ENCODE peak calls at places on chromosome 7, in four cellular contexts. Q is HepG2, I is H1, L is GM12878. Z is an unnamed sample.

GRCh38 chr7:28988818-28989595 is 30.9 kb upstream of the TRIL start:
- DNase-seq in Q (no peak), I (no peak), L (no peak), Z (no peak)

GRCh38 chr7:82472966-82473365 is 29.4 kb upstream of the CACNA2D1 start:
- DNase-seq in Q (no peak), I (no peak), L (no peak), Z (no peak)

GRCh38 chr7:95874541-95875265 is 102.3 kb downstream of the DYNC1I1 start:
- DNase-seq in Q (no peak), I (no peak), L (no peak), Z (no peak)

GRCh38 chr7:130904031-130904757 is 170.2 kb upstream of the KLF14 start:
- DNase-seq in Q (peak), I (no peak), L (no peak), Z (no peak)

GRCh38 chr7:117110480-117111315 is 157.4 kb downstream of the ST7 start:
- DNase-seq in Q (no peak), I (no peak), L (peak), Z (peak)

GRCh38 chr7:40133561-40134427 is 628 bp downstream of the MPLKIP start:
- DNase-seq in Q (peak), I (peak), L (no peak), Z (no peak)

GRCh38 chr7:127392566-127393369 is at the start of gene ZNF800:
- DNase-seq in Q (peak), I (peak), L (no peak), Z (peak)

GRCh38 chr7:33447980-33448379 is 318.6 kb downstream of the BBS9 start:
- DNase-seq in Q (no peak), I (no peak), L (no peak), Z (no peak)

GRCh38 chr7:157358753-157359096 is 21.9 kb downstream of the DNAJB6 start:
- DNase-seq in Q (no peak), I (no peak), L (no peak), Z (no peak)

GRCh38 chr7:101714097-101714496 is 85.0 kb upstream of the MYL10 start:
- DNase-seq in Q (no peak), I (no peak), L (no peak), Z (no peak)

GRCh38 chr7:121798896-121799295 is 74.1 kb upstream of the PTPRZ1 start:
- DNase-seq in Q (no peak), I (no peak), L (no peak), Z (no peak)

GRCh38 chr7:22413211-22413610 is 56.3 kb upstream of the RAPGEF5 start:
- DNase-seq in Q (no peak), I (no peak), L (no peak), Z (no peak)

GRCh38 chr7:7416031-7416968 is 119.4 kb downstream of the COL28A1 start:
- DNase-seq in Q (no peak), I (no peak), L (no peak), Z (no peak)

GRCh38 chr7:154916381-154917213 is 86.3 kb downstream of the PAXIP1 start:
- DNase-seq in Q (no peak), I (no peak), L (no peak), Z (peak)

GRCh38 chr7:45259966-45260646 is 102.5 kb downstream of the RAMP3 start:
- DNase-seq in Q (peak), I (peak), L (no peak), Z (peak)

DNA sequence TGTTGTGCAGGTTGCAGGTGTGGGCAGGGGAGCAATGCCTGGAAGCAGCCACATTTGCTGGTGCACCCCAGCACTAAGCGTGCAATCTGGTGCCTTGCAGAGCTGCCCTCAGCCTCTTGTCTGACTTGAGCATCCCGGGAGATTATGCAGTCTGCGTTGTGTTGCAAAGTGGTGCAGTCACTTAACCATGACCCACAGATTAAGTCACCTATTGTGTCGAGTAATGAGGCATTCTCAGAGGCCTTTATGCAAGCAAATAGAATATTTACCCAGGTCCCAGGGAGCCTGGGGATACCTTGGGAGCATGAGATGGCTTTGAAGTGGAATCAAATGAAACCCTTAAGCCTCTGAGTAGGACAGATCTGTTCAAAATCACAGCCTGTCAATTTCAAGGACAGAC is 529.0 kb downstream of the TYW1 start:
- DNase-seq in Q (no peak), I (peak), L (no peak), Z (no peak)
- TF ChIP-seq TCF12 in Q (no peak), I (no peak), L (no peak), Z (no peak)

GRCh38 chr7:26948617-26949118 is 84.3 kb upstream of the SKAP2 start:
- DNase-seq in Q (peak), I (no peak), L (no peak), Z (no peak)
- TF ChIP-seq TCF12 in Q (no peak), I (peak), L (no peak), Z (no peak)

DNA sequence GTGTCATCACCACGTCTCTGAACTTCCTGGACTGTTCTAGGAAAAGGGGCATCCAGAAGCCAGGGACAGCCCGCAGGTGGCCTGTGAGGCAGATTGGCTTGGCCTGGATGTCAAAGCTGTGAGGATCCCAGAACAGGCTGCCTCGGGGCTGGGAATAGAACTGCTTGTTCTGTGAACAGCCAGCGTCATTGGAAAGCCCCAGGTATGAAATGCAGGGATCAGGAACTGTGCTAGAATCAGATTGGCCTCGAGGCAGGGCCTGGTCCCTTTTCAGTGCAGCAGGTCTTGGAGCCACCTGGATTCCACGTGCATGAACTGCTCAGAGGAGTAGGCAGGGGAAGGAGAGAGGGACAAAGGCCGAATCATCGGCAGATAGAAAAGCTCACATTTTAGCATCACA is 44.6 kb downstream of the FAM20C start:
- DNase-seq in Q (no peak), I (no peak), L (no peak), Z (no peak)
- TF ChIP-seq TCF12 in Q (no peak), I (no peak), L (no peak), Z (no peak)

GRCh38 chr7:2701832-2702593 is 14.0 kb downstream of the AMZ1 start:
- DNase-seq in Q (no peak), I (no peak), L (no peak), Z (peak)
- TF ChIP-seq TCF12 in Q (no peak), I (no peak), L (no peak), Z (no peak)

DNA sequence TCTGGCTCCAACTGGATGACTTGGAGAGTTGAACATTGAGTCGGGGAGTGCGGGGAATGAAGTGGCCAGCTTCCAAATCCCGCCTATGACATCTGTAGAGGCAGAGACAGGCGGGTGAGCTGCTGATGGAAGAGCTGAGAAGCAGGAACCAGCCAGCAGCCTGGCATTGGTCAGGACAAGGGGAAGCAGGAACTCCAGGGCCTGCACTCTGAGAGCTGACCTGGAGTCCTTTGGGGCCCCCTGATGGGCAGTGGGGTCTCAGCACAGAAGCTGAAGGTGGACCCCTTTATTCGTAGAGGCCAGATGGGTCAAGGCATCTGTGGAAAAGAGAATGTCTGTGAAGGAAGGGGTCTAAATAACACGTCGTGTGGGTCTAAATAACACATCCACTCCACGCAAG is 57.0 kb downstream of the SEC61G start:
- DNase-seq in Q (no peak), I (no peak), L (no peak), Z (no peak)
- TF ChIP-seq TCF12 in Q (no peak), I (no peak), L (no peak), Z (no peak)

GRCh38 chr7:106817098-106817497 is 48.0 kb upstream of the PIK3CG start:
- DNase-seq in Q (no peak), I (no peak), L (no peak), Z (no peak)

GRCh38 chr7:106811472-106811871 is 53.6 kb upstream of the PIK3CG start:
- DNase-seq in Q (no peak), I (no peak), L (no peak), Z (no peak)

GRCh38 chr7:106812027-106812643 is 52.9 kb upstream of the PIK3CG start:
- DNase-seq in Q (no peak), I (no peak), L (no peak), Z (no peak)

GRCh38 chr7:106814887-106815286 is 50.2 kb upstream of the PIK3CG start:
- DNase-seq in Q (no peak), I (no peak), L (no peak), Z (no peak)

GRCh38 chr7:106813705-106814305 is 51.3 kb upstream of the PIK3CG start:
- DNase-seq in Q (no peak), I (no peak), L (no peak), Z (no peak)
- TF ChIP-seq TCF12 in Q (no peak), I (no peak), L (no peak), Z (no peak)

GRCh38 chr7:1852781-1853618 is 182.9 kb downstream of the ELFN1 start:
- DNase-seq in Q (no peak), I (no peak), L (no peak), Z (no peak)
- TF ChIP-seq TCF12 in Q (no peak), I (no peak), L (no peak), Z (no peak)

GRCh38 chr7:55105952-55106351 is 87.1 kb downstream of the EGFR start:
- DNase-seq in Q (no peak), I (no peak), L (no peak), Z (peak)
- TF ChIP-seq TCF12 in Q (no peak), I (no peak), L (no peak), Z (peak)

Z was measured in SK-N-SH.